ENCODE peak calls at places on chromosomes 11 and 22, in four cellular contexts. One of them, this sample, is unnamed.

GRCh38 chr11:86978756-86979608 is 23.8 kb upstream of the FZD4 start:
- DNase-seq in K562: peak
- DNase-seq in A549: peak
- DNase-seq in HepG2: no peak
- DNase-seq in this sample: peak

GRCh38 chr11:85809881-85810280 is 1.1 kb downstream of the SYTL2 start:
- DNase-seq in K562: peak
- DNase-seq in A549: peak
- DNase-seq in HepG2: peak
- DNase-seq in this sample: no peak

GRCh38 chr11:44363116-44363515 is 53.2 kb upstream of the ALX4 start:
- DNase-seq in K562: no peak
- DNase-seq in A549: no peak
- DNase-seq in HepG2: no peak
- DNase-seq in this sample: no peak

GRCh38 chr22:30015846-30016245 is 64.4 kb upstream of the HORMAD2 start:
- DNase-seq in K562: no peak
- DNase-seq in A549: no peak
- DNase-seq in HepG2: no peak
- DNase-seq in this sample: peak

GRCh38 chr11:65649656-65650546 is 12.0 kb downstream of the SIPA1 start:
- DNase-seq in K562: no peak
- DNase-seq in A549: no peak
- DNase-seq in HepG2: no peak
- DNase-seq in this sample: no peak

GRCh38 chr11:63880031-63880841 is 36.7 kb downstream of the RCOR2 start:
- DNase-seq in K562: no peak
- DNase-seq in A549: no peak
- DNase-seq in HepG2: no peak
- DNase-seq in this sample: peak

GRCh38 chr22:31790240-31790639 is 36.4 kb downstream of the DEPDC5 start:
- DNase-seq in K562: no peak
- DNase-seq in A549: no peak
- DNase-seq in HepG2: no peak
- DNase-seq in this sample: no peak

GRCh38 chr11:1370186-1371025 is 19.3 kb upstream of the BRSK2 start:
- DNase-seq in K562: no peak
- DNase-seq in A549: no peak
- DNase-seq in HepG2: no peak
- DNase-seq in this sample: no peak

GRCh38 chr22:44366372-44367310 is 53.9 kb upstream of the SHISAL1 start:
- DNase-seq in K562: no peak
- DNase-seq in A549: no peak
- DNase-seq in HepG2: no peak
- DNase-seq in this sample: peak

GRCh38 chr11:15006139-15006759 is 34.1 kb upstream of the CALCA start:
- DNase-seq in K562: peak
- DNase-seq in A549: peak
- DNase-seq in HepG2: peak
- DNase-seq in this sample: peak

GRCh38 chr11:129702410-129703390 is 112.9 kb upstream of the TMEM45B start:
- DNase-seq in K562: no peak
- DNase-seq in A549: no peak
- DNase-seq in HepG2: no peak
- DNase-seq in this sample: no peak

GRCh38 chr11:94788396-94788795 is 20.2 kb downstream of the AMOTL1 start:
- DNase-seq in K562: no peak
- DNase-seq in A549: no peak
- DNase-seq in HepG2: no peak
- DNase-seq in this sample: no peak

GRCh38 chr11:65288706-65289536 is 25.7 kb upstream of the CDC42EP2 start:
- DNase-seq in K562: no peak
- DNase-seq in A549: no peak
- DNase-seq in HepG2: no peak
- DNase-seq in this sample: no peak

GRCh38 chr22:29773233-29773632 is 6.1 kb downstream of the UQCR10 start:
- DNase-seq in K562: no peak
- DNase-seq in A549: peak
- DNase-seq in HepG2: no peak
- DNase-seq in this sample: peak

GRCh38 chr11:47327949-47328348 is 24.6 kb downstream of the MYBPC3 start:
- DNase-seq in K562: no peak
- DNase-seq in A549: no peak
- DNase-seq in HepG2: no peak
- DNase-seq in this sample: no peak

GRCh38 chr11:74820763-74821162 is 72.1 kb downstream of the RNF169 start:
- DNase-seq in K562: no peak
- DNase-seq in A549: peak
- DNase-seq in HepG2: peak
- DNase-seq in this sample: peak

GRCh38 chr11:19419813-19420212 is 179.1 kb upstream of the E2F8 start:
- DNase-seq in K562: peak
- DNase-seq in A549: peak
- DNase-seq in HepG2: no peak
- DNase-seq in this sample: peak
- TF ChIP-seq MAZ in K562: no peak
- TF ChIP-seq MAZ in A549: no peak
- TF ChIP-seq MAZ in HepG2: no peak
- TF ChIP-seq MAZ in this sample: no peak

GRCh38 chr11:131867457-131868257 is 497.2 kb downstream of the NTM start:
- DNase-seq in K562: peak
- DNase-seq in A549: peak
- DNase-seq in HepG2: peak
- DNase-seq in this sample: peak
- TF ChIP-seq MAZ in K562: no peak
- TF ChIP-seq MAZ in A549: no peak
- TF ChIP-seq MAZ in HepG2: no peak
- TF ChIP-seq MAZ in this sample: no peak

GRCh38 chr11:88252208-88252607 is 77.0 kb upstream of the RAB38 start:
- DNase-seq in K562: no peak
- DNase-seq in A549: no peak
- DNase-seq in HepG2: no peak
- DNase-seq in this sample: no peak

GRCh38 chr11:88246680-88247079 is 71.4 kb upstream of the RAB38 start:
- DNase-seq in K562: no peak
- DNase-seq in A549: peak
- DNase-seq in HepG2: no peak
- DNase-seq in this sample: peak

DNA sequence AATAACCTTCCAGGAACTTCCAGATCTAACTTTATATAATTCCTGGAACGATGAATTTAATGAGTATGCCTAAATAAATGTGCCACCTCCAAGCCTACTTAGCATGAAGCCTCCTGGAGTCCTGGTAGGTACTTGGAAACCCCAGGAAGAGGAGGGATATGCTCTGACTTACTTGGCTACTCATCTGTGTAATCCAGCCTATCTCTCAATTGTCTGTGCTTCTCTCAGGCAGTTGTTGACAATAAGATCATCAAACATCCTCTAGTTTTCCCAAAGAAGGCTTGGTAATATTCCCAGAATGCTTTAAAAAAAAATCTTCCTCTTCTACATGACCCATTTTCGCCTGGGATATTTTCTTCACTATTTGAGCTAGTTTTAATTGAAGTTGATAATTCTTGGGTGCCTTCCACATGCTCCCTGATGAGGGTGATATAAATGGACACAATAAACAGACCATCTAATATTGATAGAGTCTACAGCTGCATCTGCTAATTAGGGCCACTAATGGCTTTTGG is 75.4 kb upstream of the RAB38 start:
- DNase-seq in K562: no peak
- DNase-seq in A549: no peak
- DNase-seq in HepG2: no peak
- DNase-seq in this sample: no peak
- TF ChIP-seq MAZ in K562: no peak
- TF ChIP-seq MAZ in A549: no peak
- TF ChIP-seq MAZ in HepG2: no peak
- TF ChIP-seq MAZ in this sample: no peak

DNA sequence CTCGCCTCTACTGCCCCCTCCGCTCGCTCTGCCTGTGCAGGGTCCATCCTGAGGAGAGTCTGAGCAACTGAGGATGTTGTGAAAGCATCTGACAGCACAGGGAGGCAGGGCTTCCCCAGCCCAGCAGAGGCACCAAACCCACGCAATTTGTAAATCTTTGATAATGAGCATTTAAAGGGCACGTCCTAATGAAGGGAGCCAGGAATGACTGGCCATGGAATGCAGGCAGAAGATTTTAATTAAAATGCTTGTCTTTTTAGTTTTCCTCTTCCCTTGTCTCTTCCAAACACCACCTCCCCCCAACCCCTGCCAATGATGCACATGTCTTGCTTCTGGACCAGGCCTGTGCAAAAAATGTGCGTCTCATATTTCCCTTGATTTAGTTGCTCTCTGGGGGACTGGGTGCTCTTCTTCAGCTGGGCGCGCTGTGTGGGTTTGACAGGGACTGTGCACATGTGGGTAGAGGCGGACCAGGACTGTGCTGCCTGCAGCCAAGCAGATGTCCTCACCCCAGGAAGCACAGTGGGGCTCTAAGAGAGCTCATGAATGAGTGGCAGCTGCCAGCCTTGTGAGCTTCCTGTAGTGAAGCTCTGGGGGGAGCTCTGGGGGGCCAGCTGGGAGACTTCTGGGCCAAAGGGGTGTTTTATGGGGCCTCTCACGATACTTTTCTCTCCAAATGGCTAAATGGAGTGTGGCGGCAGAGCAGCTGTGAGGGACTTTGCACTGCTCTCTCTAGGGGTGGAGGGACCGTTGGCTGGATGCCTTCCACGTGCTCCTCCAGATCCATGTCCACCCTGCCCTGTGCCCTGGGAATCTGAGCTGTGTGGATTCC is 273.5 kb downstream of the ST3GAL4 start:
- DNase-seq in K562: no peak
- DNase-seq in A549: no peak
- DNase-seq in HepG2: no peak
- DNase-seq in this sample: peak
- TF ChIP-seq MAZ in K562: no peak
- TF ChIP-seq MAZ in A549: no peak
- TF ChIP-seq MAZ in HepG2: no peak
- TF ChIP-seq MAZ in this sample: no peak

This sample was measured in IMR-90.